ENCODE peak calls at places on chromosomes 4 and X, in ten cellular contexts. One of them, this sample, is unnamed.

GRCh38 chr4:142585411-142585810 is 260.7 kb downstream of the INPP4B start:
- DNase-seq in NCI-H774: no peak
- DNase-seq in activated CD4-positive, CD25-positive, alpha-beta regulatory T cell treated with anti-CD3 and anti-CD28 coated beads, Interleukin-2, amount 50 U/mL, for 72 hours: no peak
- DNase-seq in mesendoderm: no peak
- DNase-seq in NCI-H2171 treated with DMSO at 0.1 percent for 48 hours: no peak
- DNase-seq in frontal cortex: no peak
- DNase-seq in endothelial cell: no peak
- DNase-seq in activated gamma-delta T cell treated with Interleukin-2 at 50 U/mL for 16 hours: no peak
- DNase-seq in tibial artery: no peak
- DNase-seq in LoVo: no peak
- DNase-seq in this sample: no peak

GRCh38 chr4:26819026-26819425 is 41.6 kb upstream of the STIM2 start:
- DNase-seq in NCI-H774: no peak
- DNase-seq in activated CD4-positive, CD25-positive, alpha-beta regulatory T cell treated with anti-CD3 and anti-CD28 coated beads, Interleukin-2, amount 50 U/mL, for 72 hours: no peak
- DNase-seq in mesendoderm: no peak
- DNase-seq in NCI-H2171 treated with DMSO at 0.1 percent for 48 hours: no peak
- DNase-seq in frontal cortex: no peak
- DNase-seq in endothelial cell: no peak
- DNase-seq in activated gamma-delta T cell treated with Interleukin-2 at 50 U/mL for 16 hours: no peak
- DNase-seq in tibial artery: no peak
- DNase-seq in LoVo: no peak
- DNase-seq in this sample: no peak

GRCh38 chr4:169152899-169153298 is 117.9 kb downstream of the SH3RF1 start:
- DNase-seq in NCI-H774: no peak
- DNase-seq in activated CD4-positive, CD25-positive, alpha-beta regulatory T cell treated with anti-CD3 and anti-CD28 coated beads, Interleukin-2, amount 50 U/mL, for 72 hours: no peak
- DNase-seq in mesendoderm: peak
- DNase-seq in NCI-H2171 treated with DMSO at 0.1 percent for 48 hours: no peak
- DNase-seq in frontal cortex: no peak
- DNase-seq in endothelial cell: no peak
- DNase-seq in activated gamma-delta T cell treated with Interleukin-2 at 50 U/mL for 16 hours: no peak
- DNase-seq in tibial artery: no peak
- DNase-seq in LoVo: no peak
- DNase-seq in this sample: no peak

GRCh38 chr4:148248824-148249223 is 193.4 kb downstream of the NR3C2 start:
- DNase-seq in NCI-H774: no peak
- DNase-seq in activated CD4-positive, CD25-positive, alpha-beta regulatory T cell treated with anti-CD3 and anti-CD28 coated beads, Interleukin-2, amount 50 U/mL, for 72 hours: no peak
- DNase-seq in mesendoderm: no peak
- DNase-seq in NCI-H2171 treated with DMSO at 0.1 percent for 48 hours: no peak
- DNase-seq in frontal cortex: no peak
- DNase-seq in endothelial cell: no peak
- DNase-seq in activated gamma-delta T cell treated with Interleukin-2 at 50 U/mL for 16 hours: no peak
- DNase-seq in tibial artery: no peak
- DNase-seq in LoVo: no peak
- DNase-seq in this sample: no peak

GRCh38 chr4:150209140-150209829 is 131.0 kb downstream of the DCLK2 start:
- DNase-seq in NCI-H774: no peak
- DNase-seq in activated CD4-positive, CD25-positive, alpha-beta regulatory T cell treated with anti-CD3 and anti-CD28 coated beads, Interleukin-2, amount 50 U/mL, for 72 hours: no peak
- DNase-seq in mesendoderm: peak
- DNase-seq in NCI-H2171 treated with DMSO at 0.1 percent for 48 hours: no peak
- DNase-seq in frontal cortex: peak
- DNase-seq in endothelial cell: peak
- DNase-seq in activated gamma-delta T cell treated with Interleukin-2 at 50 U/mL for 16 hours: no peak
- DNase-seq in tibial artery: peak
- DNase-seq in LoVo: peak
- DNase-seq in this sample: no peak

GRCh38 chr4:67881226-67881625 is 2.6 kb downstream of the TMPRSS11D start:
- DNase-seq in NCI-H774: no peak
- DNase-seq in activated CD4-positive, CD25-positive, alpha-beta regulatory T cell treated with anti-CD3 and anti-CD28 coated beads, Interleukin-2, amount 50 U/mL, for 72 hours: no peak
- DNase-seq in mesendoderm: no peak
- DNase-seq in NCI-H2171 treated with DMSO at 0.1 percent for 48 hours: no peak
- DNase-seq in frontal cortex: no peak
- DNase-seq in endothelial cell: no peak
- DNase-seq in activated gamma-delta T cell treated with Interleukin-2 at 50 U/mL for 16 hours: no peak
- DNase-seq in tibial artery: no peak
- DNase-seq in LoVo: no peak
- DNase-seq in this sample: no peak

GRCh38 chrX:23332101-23332887 is 2.4 kb upstream of the PTCHD1 start:
- DNase-seq in NCI-H774: no peak
- DNase-seq in activated CD4-positive, CD25-positive, alpha-beta regulatory T cell treated with anti-CD3 and anti-CD28 coated beads, Interleukin-2, amount 50 U/mL, for 72 hours: no peak
- DNase-seq in mesendoderm: no peak
- DNase-seq in NCI-H2171 treated with DMSO at 0.1 percent for 48 hours: no peak
- DNase-seq in frontal cortex: no peak
- DNase-seq in endothelial cell: no peak
- DNase-seq in activated gamma-delta T cell treated with Interleukin-2 at 50 U/mL for 16 hours: no peak
- DNase-seq in tibial artery: peak
- DNase-seq in LoVo: no peak
- DNase-seq in this sample: no peak

GRCh38 chr4:14816592-14817273 is 185.5 kb upstream of the CPEB2 start:
- DNase-seq in NCI-H774: peak
- DNase-seq in activated CD4-positive, CD25-positive, alpha-beta regulatory T cell treated with anti-CD3 and anti-CD28 coated beads, Interleukin-2, amount 50 U/mL, for 72 hours: no peak
- DNase-seq in mesendoderm: peak
- DNase-seq in NCI-H2171 treated with DMSO at 0.1 percent for 48 hours: no peak
- DNase-seq in frontal cortex: no peak
- DNase-seq in endothelial cell: no peak
- DNase-seq in activated gamma-delta T cell treated with Interleukin-2 at 50 U/mL for 16 hours: no peak
- DNase-seq in tibial artery: no peak
- DNase-seq in LoVo: no peak
- DNase-seq in this sample: no peak

GRCh38 chrX:109448539-109448938 is 33.3 kb downstream of the GUCY2F start:
- DNase-seq in NCI-H774: no peak
- DNase-seq in activated CD4-positive, CD25-positive, alpha-beta regulatory T cell treated with anti-CD3 and anti-CD28 coated beads, Interleukin-2, amount 50 U/mL, for 72 hours: no peak
- DNase-seq in mesendoderm: no peak
- DNase-seq in NCI-H2171 treated with DMSO at 0.1 percent for 48 hours: no peak
- DNase-seq in frontal cortex: no peak
- DNase-seq in endothelial cell: no peak
- DNase-seq in activated gamma-delta T cell treated with Interleukin-2 at 50 U/mL for 16 hours: no peak
- DNase-seq in tibial artery: no peak
- DNase-seq in LoVo: no peak
- DNase-seq in this sample: no peak

GRCh38 chr4:153058668-153059060 is 122.5 kb downstream of the FHDC1 start:
- DNase-seq in NCI-H774: no peak
- DNase-seq in activated CD4-positive, CD25-positive, alpha-beta regulatory T cell treated with anti-CD3 and anti-CD28 coated beads, Interleukin-2, amount 50 U/mL, for 72 hours: no peak
- DNase-seq in mesendoderm: no peak
- DNase-seq in NCI-H2171 treated with DMSO at 0.1 percent for 48 hours: no peak
- DNase-seq in frontal cortex: no peak
- DNase-seq in endothelial cell: no peak
- DNase-seq in activated gamma-delta T cell treated with Interleukin-2 at 50 U/mL for 16 hours: no peak
- DNase-seq in tibial artery: no peak
- DNase-seq in LoVo: no peak
- DNase-seq in this sample: no peak

GRCh38 chrX:37846934-37847732 is at the start of gene DYNLT3:
- DNase-seq in NCI-H774: peak
- DNase-seq in activated CD4-positive, CD25-positive, alpha-beta regulatory T cell treated with anti-CD3 and anti-CD28 coated beads, Interleukin-2, amount 50 U/mL, for 72 hours: peak
- DNase-seq in mesendoderm: peak
- DNase-seq in NCI-H2171 treated with DMSO at 0.1 percent for 48 hours: peak
- DNase-seq in frontal cortex: peak
- DNase-seq in endothelial cell: peak
- DNase-seq in activated gamma-delta T cell treated with Interleukin-2 at 50 U/mL for 16 hours: peak
- DNase-seq in tibial artery: peak
- DNase-seq in LoVo: peak
- DNase-seq in this sample: peak

GRCh38 chr4:142404191-142404611 is 441.9 kb downstream of the INPP4B start:
- DNase-seq in NCI-H774: no peak
- DNase-seq in activated CD4-positive, CD25-positive, alpha-beta regulatory T cell treated with anti-CD3 and anti-CD28 coated beads, Interleukin-2, amount 50 U/mL, for 72 hours: peak
- DNase-seq in mesendoderm: no peak
- DNase-seq in NCI-H2171 treated with DMSO at 0.1 percent for 48 hours: no peak
- DNase-seq in frontal cortex: no peak
- DNase-seq in endothelial cell: no peak
- DNase-seq in activated gamma-delta T cell treated with Interleukin-2 at 50 U/mL for 16 hours: no peak
- DNase-seq in tibial artery: no peak
- DNase-seq in LoVo: no peak
- DNase-seq in this sample: no peak

GRCh38 chr4:55256787-55257186 is 89.3 kb upstream of the SRD5A3 start:
- DNase-seq in NCI-H774: no peak
- DNase-seq in activated CD4-positive, CD25-positive, alpha-beta regulatory T cell treated with anti-CD3 and anti-CD28 coated beads, Interleukin-2, amount 50 U/mL, for 72 hours: no peak
- DNase-seq in mesendoderm: peak
- DNase-seq in NCI-H2171 treated with DMSO at 0.1 percent for 48 hours: no peak
- DNase-seq in frontal cortex: no peak
- DNase-seq in endothelial cell: no peak
- DNase-seq in activated gamma-delta T cell treated with Interleukin-2 at 50 U/mL for 16 hours: no peak
- DNase-seq in tibial artery: no peak
- DNase-seq in LoVo: no peak
- DNase-seq in this sample: no peak

GRCh38 chrX:150476183-150476699 is 92.2 kb upstream of the MTM1 start:
- DNase-seq in NCI-H774: no peak
- DNase-seq in activated CD4-positive, CD25-positive, alpha-beta regulatory T cell treated with anti-CD3 and anti-CD28 coated beads, Interleukin-2, amount 50 U/mL, for 72 hours: no peak
- DNase-seq in mesendoderm: no peak
- DNase-seq in NCI-H2171 treated with DMSO at 0.1 percent for 48 hours: peak
- DNase-seq in frontal cortex: no peak
- DNase-seq in endothelial cell: no peak
- DNase-seq in activated gamma-delta T cell treated with Interleukin-2 at 50 U/mL for 16 hours: no peak
- DNase-seq in tibial artery: no peak
- DNase-seq in LoVo: no peak
- DNase-seq in this sample: no peak

This sample was measured in SHP77.